ENCODE peak calls at places on chromosomes 13 and 19, in eight cellular contexts. One of them, this sample, is unnamed.

GRCh38 chr19:18898081-18898532 is 2.1 kb upstream of the CERS1 start:
- DNase-seq in body of pancreas: no peak
- DNase-seq in gastrocnemius medialis: no peak
- DNase-seq in breast epithelium: no peak
- DNase-seq in Peyer's patch: no peak
- DNase-seq in suprapubic skin: no peak
- DNase-seq in A549: no peak
- DNase-seq in IMR-90: no peak
- DNase-seq in this sample: no peak

GRCh38 chr13:42715909-42716308 is 65.5 kb upstream of the FAM216B start:
- DNase-seq in body of pancreas: no peak
- DNase-seq in gastrocnemius medialis: no peak
- DNase-seq in breast epithelium: no peak
- DNase-seq in Peyer's patch: no peak
- DNase-seq in suprapubic skin: no peak
- DNase-seq in A549: no peak
- DNase-seq in IMR-90: no peak
- DNase-seq in this sample: no peak

GRCh38 chr13:19587635-19588300 is 26.4 kb upstream of the TPTE2 start:
- DNase-seq in body of pancreas: peak
- DNase-seq in gastrocnemius medialis: no peak
- DNase-seq in breast epithelium: no peak
- DNase-seq in Peyer's patch: no peak
- DNase-seq in suprapubic skin: no peak
- DNase-seq in A549: peak
- DNase-seq in IMR-90: peak
- DNase-seq in this sample: no peak

GRCh38 chr19:58575183-58576041 is 2.3 kb upstream of the MZF1 start:
- DNase-seq in body of pancreas: peak
- DNase-seq in gastrocnemius medialis: peak
- DNase-seq in breast epithelium: peak
- DNase-seq in Peyer's patch: peak
- DNase-seq in suprapubic skin: peak
- DNase-seq in A549: peak
- DNase-seq in IMR-90: peak
- DNase-seq in this sample: peak

GRCh38 chr19:29623726-29624488 is 17.8 kb downstream of the POP4 start:
- DNase-seq in body of pancreas: no peak
- DNase-seq in gastrocnemius medialis: no peak
- DNase-seq in breast epithelium: no peak
- DNase-seq in Peyer's patch: no peak
- DNase-seq in suprapubic skin: no peak
- DNase-seq in A549: no peak
- DNase-seq in IMR-90: no peak
- DNase-seq in this sample: no peak

GRCh38 chr13:51317262-51317661 is 22.2 kb upstream of the SERPINE3 start:
- DNase-seq in body of pancreas: no peak
- DNase-seq in gastrocnemius medialis: no peak
- DNase-seq in breast epithelium: no peak
- DNase-seq in Peyer's patch: no peak
- DNase-seq in suprapubic skin: no peak
- DNase-seq in A549: no peak
- DNase-seq in IMR-90: peak
- DNase-seq in this sample: no peak

GRCh38 chr13:28394422-28394821 is 100.5 kb downstream of the FLT1 start:
- DNase-seq in body of pancreas: no peak
- DNase-seq in gastrocnemius medialis: no peak
- DNase-seq in breast epithelium: no peak
- DNase-seq in Peyer's patch: no peak
- DNase-seq in suprapubic skin: no peak
- DNase-seq in A549: no peak
- DNase-seq in IMR-90: peak
- DNase-seq in this sample: no peak

GRCh38 chr13:98575876-98576214 is 1.1 kb downstream of the STK24 start:
- DNase-seq in body of pancreas: no peak
- DNase-seq in gastrocnemius medialis: no peak
- DNase-seq in breast epithelium: no peak
- DNase-seq in Peyer's patch: no peak
- DNase-seq in suprapubic skin: no peak
- DNase-seq in A549: no peak
- DNase-seq in IMR-90: no peak
- DNase-seq in this sample: no peak

GRCh38 chr19:34256835-34257558 is 2.6 kb downstream of the GARRE1 start:
- DNase-seq in body of pancreas: no peak
- DNase-seq in gastrocnemius medialis: peak
- DNase-seq in breast epithelium: no peak
- DNase-seq in Peyer's patch: no peak
- DNase-seq in suprapubic skin: no peak
- DNase-seq in A549: no peak
- DNase-seq in IMR-90: no peak
- DNase-seq in this sample: no peak

GRCh38 chr13:110092869-110093268 is 214.1 kb downstream of the COL4A1 start:
- DNase-seq in body of pancreas: no peak
- DNase-seq in gastrocnemius medialis: no peak
- DNase-seq in breast epithelium: no peak
- DNase-seq in Peyer's patch: no peak
- DNase-seq in suprapubic skin: no peak
- DNase-seq in A549: no peak
- DNase-seq in IMR-90: peak
- DNase-seq in this sample: no peak

GRCh38 chr19:51808333-51808986 is 13.5 kb downstream of the FPR3 start:
- DNase-seq in body of pancreas: no peak
- DNase-seq in gastrocnemius medialis: no peak
- DNase-seq in breast epithelium: no peak
- DNase-seq in Peyer's patch: no peak
- DNase-seq in suprapubic skin: no peak
- DNase-seq in A549: no peak
- DNase-seq in IMR-90: no peak
- DNase-seq in this sample: no peak

GRCh38 chr19:858868-859843 is at the start of gene CFD:
- DNase-seq in body of pancreas: no peak
- DNase-seq in gastrocnemius medialis: peak
- DNase-seq in breast epithelium: no peak
- DNase-seq in Peyer's patch: no peak
- DNase-seq in suprapubic skin: peak
- DNase-seq in A549: no peak
- DNase-seq in IMR-90: no peak
- DNase-seq in this sample: peak

GRCh38 chr13:20475927-20476691 is 49.5 kb downstream of the CRYL1 start:
- DNase-seq in body of pancreas: peak
- DNase-seq in gastrocnemius medialis: no peak
- DNase-seq in breast epithelium: no peak
- DNase-seq in Peyer's patch: peak
- DNase-seq in suprapubic skin: no peak
- DNase-seq in A549: no peak
- DNase-seq in IMR-90: no peak
- DNase-seq in this sample: no peak

GRCh38 chr13:69199664-69200063 is 908.0 kb upstream of the ATXN8OS start:
- DNase-seq in body of pancreas: no peak
- DNase-seq in gastrocnemius medialis: no peak
- DNase-seq in breast epithelium: no peak
- DNase-seq in Peyer's patch: no peak
- DNase-seq in suprapubic skin: no peak
- DNase-seq in A549: no peak
- DNase-seq in IMR-90: no peak
- DNase-seq in this sample: no peak

GRCh38 chr19:45876411-45877197 is 9.3 kb downstream of the IRF2BP1 start:
- DNase-seq in body of pancreas: peak
- DNase-seq in gastrocnemius medialis: no peak
- DNase-seq in breast epithelium: peak
- DNase-seq in Peyer's patch: no peak
- DNase-seq in suprapubic skin: no peak
- DNase-seq in A549: no peak
- DNase-seq in IMR-90: peak
- DNase-seq in this sample: peak

GRCh38 chr13:107865643-107866006 is 349.7 kb downstream of the LIG4 start:
- DNase-seq in body of pancreas: no peak
- DNase-seq in gastrocnemius medialis: no peak
- DNase-seq in breast epithelium: no peak
- DNase-seq in Peyer's patch: no peak
- DNase-seq in suprapubic skin: no peak
- DNase-seq in A549: no peak
- DNase-seq in IMR-90: peak
- DNase-seq in this sample: no peak

GRCh38 chr19:55042344-55042678 is 4.2 kb upstream of the GP6 start:
- DNase-seq in body of pancreas: no peak
- DNase-seq in gastrocnemius medialis: no peak
- DNase-seq in breast epithelium: no peak
- DNase-seq in Peyer's patch: no peak
- DNase-seq in suprapubic skin: no peak
- DNase-seq in A549: no peak
- DNase-seq in IMR-90: no peak
- DNase-seq in this sample: no peak

GRCh38 chr19:7534531-7534980 is 961 bp upstream of the PNPLA6 start:
- DNase-seq in body of pancreas: peak
- DNase-seq in gastrocnemius medialis: no peak
- DNase-seq in breast epithelium: no peak
- DNase-seq in Peyer's patch: peak
- DNase-seq in suprapubic skin: no peak
- DNase-seq in A549: peak
- DNase-seq in IMR-90: peak
- DNase-seq in this sample: peak

GRCh38 chr13:39107484-39108040 is 69.3 kb downstream of the NHLRC3 start:
- DNase-seq in body of pancreas: no peak
- DNase-seq in gastrocnemius medialis: no peak
- DNase-seq in breast epithelium: no peak
- DNase-seq in Peyer's patch: no peak
- DNase-seq in suprapubic skin: no peak
- DNase-seq in A549: no peak
- DNase-seq in IMR-90: no peak
- DNase-seq in this sample: no peak

GRCh38 chr13:44763604-44764311 is 187.6 kb upstream of the TSC22D1 start:
- DNase-seq in body of pancreas: peak
- DNase-seq in gastrocnemius medialis: no peak
- DNase-seq in breast epithelium: peak
- DNase-seq in Peyer's patch: no peak
- DNase-seq in suprapubic skin: no peak
- DNase-seq in A549: no peak
- DNase-seq in IMR-90: no peak
- DNase-seq in this sample: peak

GRCh38 chr13:79405501-79405830 is 589 bp downstream of the RBM26 start:
- DNase-seq in body of pancreas: no peak
- DNase-seq in gastrocnemius medialis: no peak
- DNase-seq in breast epithelium: no peak
- DNase-seq in Peyer's patch: peak
- DNase-seq in suprapubic skin: no peak
- DNase-seq in A549: peak
- DNase-seq in IMR-90: no peak
- DNase-seq in this sample: peak

GRCh38 chr19:47609885-47610545 is 1.1 kb downstream of the BICRA start:
- DNase-seq in body of pancreas: peak
- DNase-seq in gastrocnemius medialis: peak
- DNase-seq in breast epithelium: no peak
- DNase-seq in Peyer's patch: peak
- DNase-seq in suprapubic skin: no peak
- DNase-seq in A549: no peak
- DNase-seq in IMR-90: peak
- DNase-seq in this sample: peak

GRCh38 chr13:106566682-106567420 is 1.1 kb downstream of the ARGLU1 start:
- DNase-seq in body of pancreas: peak
- DNase-seq in gastrocnemius medialis: peak
- DNase-seq in breast epithelium: no peak
- DNase-seq in Peyer's patch: peak
- DNase-seq in suprapubic skin: no peak
- DNase-seq in A549: peak
- DNase-seq in IMR-90: peak
- DNase-seq in this sample: peak

GRCh38 chr19:43798546-43799409 is 3.5 kb downstream of the LYPD5 start:
- DNase-seq in body of pancreas: peak
- DNase-seq in gastrocnemius medialis: no peak
- DNase-seq in breast epithelium: peak
- DNase-seq in Peyer's patch: no peak
- DNase-seq in suprapubic skin: no peak
- DNase-seq in A549: no peak
- DNase-seq in IMR-90: no peak
- DNase-seq in this sample: no peak

GRCh38 chr13:95552539-95553270 is at the start of gene CLDN10:
- DNase-seq in body of pancreas: peak
- DNase-seq in gastrocnemius medialis: no peak
- DNase-seq in breast epithelium: no peak
- DNase-seq in Peyer's patch: no peak
- DNase-seq in suprapubic skin: peak
- DNase-seq in A549: no peak
- DNase-seq in IMR-90: no peak
- DNase-seq in this sample: no peak
- TF ChIP-seq POLR2A in body of pancreas: peak
- TF ChIP-seq POLR2A in gastrocnemius medialis: no peak
- TF ChIP-seq POLR2A in breast epithelium: no peak
- TF ChIP-seq POLR2A in Peyer's patch: no peak
- TF ChIP-seq POLR2A in suprapubic skin: no peak
- TF ChIP-seq POLR2A in A549: no peak
- TF ChIP-seq POLR2A in IMR-90: no peak
- TF ChIP-seq POLR2A in this sample: no peak

GRCh38 chr19:4386038-4386782 is 14.1 kb downstream of the SH3GL1 start:
- DNase-seq in body of pancreas: no peak
- DNase-seq in gastrocnemius medialis: no peak
- DNase-seq in breast epithelium: no peak
- DNase-seq in Peyer's patch: no peak
- DNase-seq in suprapubic skin: no peak
- DNase-seq in A549: no peak
- DNase-seq in IMR-90: peak
- DNase-seq in this sample: no peak
- H3K4me3 ChIP-seq in body of pancreas: no peak
- H3K4me3 ChIP-seq in gastrocnemius medialis: no peak
- H3K4me3 ChIP-seq in breast epithelium: no peak
- H3K4me3 ChIP-seq in Peyer's patch: no peak
- H3K4me3 ChIP-seq in suprapubic skin: no peak
- H3K4me3 ChIP-seq in A549: no peak
- H3K4me3 ChIP-seq in IMR-90: no peak
- H3K4me3 ChIP-seq in this sample: no peak

GRCh38 chr19:21141787-21142464 is at the start of gene ZNF431:
- DNase-seq in body of pancreas: peak
- DNase-seq in gastrocnemius medialis: peak
- DNase-seq in breast epithelium: peak
- DNase-seq in Peyer's patch: peak
- DNase-seq in suprapubic skin: peak
- DNase-seq in A549: peak
- DNase-seq in IMR-90: peak
- DNase-seq in this sample: peak
- TF ChIP-seq POLR2A in body of pancreas: peak
- TF ChIP-seq POLR2A in gastrocnemius medialis: peak
- TF ChIP-seq POLR2A in breast epithelium: no peak
- TF ChIP-seq POLR2A in Peyer's patch: peak
- TF ChIP-seq POLR2A in suprapubic skin: peak
- TF ChIP-seq POLR2A in A549: peak
- TF ChIP-seq POLR2A in IMR-90: peak
- TF ChIP-seq POLR2A in this sample: no peak

DNA sequence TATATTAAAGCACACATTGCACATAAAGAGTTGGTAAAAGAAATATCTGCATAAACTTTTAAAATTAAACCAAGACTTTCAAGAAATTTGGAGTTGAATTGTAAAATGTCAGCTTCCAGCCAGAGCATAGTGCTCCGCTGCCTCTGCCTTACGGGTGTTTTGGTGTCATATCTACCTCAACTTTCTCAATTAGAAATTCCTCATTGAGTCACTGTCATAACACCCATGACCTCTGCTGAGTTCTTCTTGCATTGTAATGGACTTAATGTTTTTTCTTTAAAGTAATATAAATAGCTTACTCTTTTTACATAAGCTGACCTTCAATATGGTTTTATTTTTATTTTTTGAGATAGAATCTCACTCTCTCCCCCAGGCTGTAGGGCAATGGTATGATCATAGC is 551.0 kb upstream of the NBEA start:
- DNase-seq in body of pancreas: no peak
- DNase-seq in gastrocnemius medialis: no peak
- DNase-seq in breast epithelium: no peak
- DNase-seq in Peyer's patch: no peak
- DNase-seq in suprapubic skin: no peak
- DNase-seq in A549: peak
- DNase-seq in IMR-90: peak
- DNase-seq in this sample: no peak
- H3K4me3 ChIP-seq in body of pancreas: no peak
- H3K4me3 ChIP-seq in gastrocnemius medialis: no peak
- H3K4me3 ChIP-seq in breast epithelium: no peak
- H3K4me3 ChIP-seq in Peyer's patch: no peak
- H3K4me3 ChIP-seq in suprapubic skin: no peak
- H3K4me3 ChIP-seq in A549: no peak
- H3K4me3 ChIP-seq in IMR-90: no peak
- H3K4me3 ChIP-seq in this sample: no peak